ENCODE peak calls at places on chromosomes 6 and 20, in four cellular contexts. One of them, this sample, is unnamed.

GRCh38 chr6:39387785-39388184 is 65.3 kb upstream of the KCNK16 start:
- DNase-seq in GM12878: no peak
- DNase-seq in IMR-90: no peak
- DNase-seq in GM23248: peak; percentile 36
- DNase-seq in this sample: no peak

GRCh38 chr6:125718109-125718508 is 31.3 kb upstream of the HEY2 start:
- DNase-seq in GM23248: no peak
- DNase-seq in GM12878: no peak
- DNase-seq in IMR-90: no peak
- DNase-seq in this sample: no peak

GRCh38 chr6:138656278-138656803 is 117.2 kb upstream of the CCDC28A start:
- DNase-seq in IMR-90: no peak
- DNase-seq in GM12878: no peak
- DNase-seq in GM23248: no peak
- DNase-seq in this sample: no peak

GRCh38 chr6:90790696-90791095 is 203.8 kb upstream of the MAP3K7 start:
- DNase-seq in IMR-90: peak; percentile 86
- DNase-seq in GM23248: peak; percentile 87
- DNase-seq in GM12878: no peak
- DNase-seq in this sample: peak; percentile 7

GRCh38 chr6:53309897-53310291 is 38.9 kb downstream of the ELOVL5 start:
- DNase-seq in GM23248: no peak
- DNase-seq in GM12878: no peak
- DNase-seq in IMR-90: no peak
- DNase-seq in this sample: no peak

GRCh38 chr6:41942045-41942851 is 640 bp upstream of the CCND3 start:
- DNase-seq in GM23248: peak; percentile 91
- DNase-seq in GM12878: no peak
- DNase-seq in IMR-90: peak; percentile 88
- DNase-seq in this sample: no peak

GRCh38 chr6:47187883-47188587 is 121.7 kb downstream of the TNFRSF21 start:
- DNase-seq in GM23248: peak; percentile 53
- DNase-seq in GM12878: no peak
- DNase-seq in IMR-90: peak; percentile 69
- DNase-seq in this sample: peak; percentile 44

GRCh38 chr20:58503668-58504067 is 11.5 kb downstream of the APCDD1L start:
- DNase-seq in GM23248: no peak
- DNase-seq in GM12878: no peak
- DNase-seq in IMR-90: no peak
- DNase-seq in this sample: no peak

GRCh38 chr20:38023181-38024085 is 9.8 kb downstream of the TTI1 start:
- DNase-seq in GM12878: no peak
- DNase-seq in GM23248: peak; percentile 45
- DNase-seq in IMR-90: peak; percentile 96
- DNase-seq in this sample: peak; percentile 14

GRCh38 chr6:36980129-36980528 is 5.9 kb downstream of the MTCH1 start:
- DNase-seq in GM12878: no peak
- DNase-seq in GM23248: no peak
- DNase-seq in IMR-90: no peak
- DNase-seq in this sample: no peak

GRCh38 chr6:7155871-7156579 is 48.3 kb downstream of the RREB1 start:
- DNase-seq in IMR-90: no peak
- DNase-seq in GM23248: peak; percentile 40
- DNase-seq in GM12878: peak; percentile 86
- DNase-seq in this sample: no peak

GRCh38 chr20:33653218-33653899 is 8.8 kb upstream of the C20orf144 start:
- DNase-seq in IMR-90: peak; percentile 66
- DNase-seq in GM23248: peak; percentile 78
- DNase-seq in GM12878: no peak
- DNase-seq in this sample: peak; percentile 89

GRCh38 chr20:3744806-3745685 is 12.6 kb downstream of the HSPA12B start:
- DNase-seq in GM23248: peak; percentile 32
- DNase-seq in IMR-90: no peak
- DNase-seq in GM12878: no peak
- DNase-seq in this sample: peak; percentile 85

DNA sequence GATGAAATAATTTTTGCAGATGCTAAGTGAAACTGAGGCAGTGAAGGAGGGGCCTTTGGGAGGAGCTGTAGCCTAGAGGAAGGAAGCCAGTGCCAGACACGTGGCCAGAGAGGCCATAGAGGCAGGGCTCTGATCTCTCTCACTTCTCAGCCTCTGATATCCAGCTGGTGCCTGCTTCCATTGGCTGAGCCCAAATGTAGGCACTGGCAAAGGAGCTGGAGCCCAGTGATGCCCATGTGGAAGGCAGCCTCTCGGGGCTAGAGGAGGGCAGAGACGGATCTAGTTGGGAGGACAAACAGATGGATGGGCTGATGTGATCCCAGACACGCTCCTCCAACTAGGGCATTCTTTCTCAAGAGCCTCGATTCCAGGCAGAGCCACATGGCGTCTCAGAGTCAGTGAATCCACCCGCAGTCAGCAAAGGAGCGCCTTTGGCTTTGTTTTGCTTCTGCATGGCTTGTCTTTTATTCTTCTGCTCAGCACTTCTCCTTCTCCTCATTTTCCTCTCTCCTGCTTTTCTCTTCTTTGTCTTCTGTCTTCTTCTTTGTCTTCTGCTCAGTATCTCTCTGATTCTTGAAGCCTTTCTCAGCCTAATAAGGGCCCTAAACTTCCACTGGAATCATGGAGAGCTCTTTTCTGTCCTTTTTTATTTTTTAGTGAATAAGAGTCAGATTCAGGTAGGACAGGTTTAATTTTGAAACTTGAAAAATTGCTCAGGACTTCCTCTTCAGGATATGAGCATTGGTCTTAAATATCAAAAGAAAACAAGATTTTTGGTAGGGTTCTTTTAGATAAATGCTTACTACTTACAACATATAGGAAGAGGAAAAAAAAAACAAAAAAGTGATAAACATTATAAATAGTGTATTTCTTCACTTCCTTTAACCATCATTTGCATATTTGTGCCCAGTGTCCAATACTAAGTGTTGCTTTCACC is 41.8 kb downstream of the CYP24A1 start:
- DNase-seq in GM12878: no peak
- DNase-seq in GM23248: peak; percentile 49
- DNase-seq in IMR-90: no peak
- DNase-seq in this sample: no peak
- H3K9me3 ChIP-seq in GM12878: no peaks in the 10 kb centered on the region
- H3K9me3 ChIP-seq in GM23248: no peaks in the 10 kb centered on the region
- H3K9me3 ChIP-seq in IMR-90: no peaks in the 10 kb centered on the region
- H3K9me3 ChIP-seq in this sample: no peaks in the 10 kb centered on the region

GRCh38 chr6:157019733-157020132 is 242.6 kb downstream of the ARID1B start:
- DNase-seq in GM23248: peak; percentile 36
- DNase-seq in GM12878: no peak
- DNase-seq in IMR-90: peak; percentile 26
- DNase-seq in this sample: peak; percentile 25
- H3K4me2 ChIP-seq in GM23248: peak overlapping the region; percentile 100
- H3K4me2 ChIP-seq in GM12878: peak overlapping the region; percentile 38
- H3K4me2 ChIP-seq in IMR-90: peak overlapping the region; percentile 38
- H3K4me2 ChIP-seq in this sample: peak overlapping the region; percentile 93

GRCh38 chr6:31403283-31403989 is at the start of gene MICA:
- DNase-seq in GM12878: no peak
- DNase-seq in IMR-90: peak; percentile 79
- DNase-seq in GM23248: peak; percentile 97
- DNase-seq in this sample: peak; percentile 97

GRCh38 chr6:31400467-31401289 is 2.7 kb upstream of the MICA start:
- DNase-seq in GM23248: peak; percentile 84
- DNase-seq in IMR-90: peak; percentile 34
- DNase-seq in GM12878: no peak
- DNase-seq in this sample: peak; percentile 83

GRCh38 chr6:31401403-31401802 is 2.0 kb upstream of the MICA start:
- DNase-seq in IMR-90: peak; percentile 81
- DNase-seq in GM23248: peak; percentile 82
- DNase-seq in GM12878: no peak
- DNase-seq in this sample: peak; percentile 55

GRCh38 chr6:31399589-31400466 is 3.6 kb upstream of the MICA start:
- DNase-seq in IMR-90: peak; percentile 80
- DNase-seq in GM12878: no peak
- DNase-seq in GM23248: peak; percentile 97
- DNase-seq in this sample: peak; percentile 94

DNA sequence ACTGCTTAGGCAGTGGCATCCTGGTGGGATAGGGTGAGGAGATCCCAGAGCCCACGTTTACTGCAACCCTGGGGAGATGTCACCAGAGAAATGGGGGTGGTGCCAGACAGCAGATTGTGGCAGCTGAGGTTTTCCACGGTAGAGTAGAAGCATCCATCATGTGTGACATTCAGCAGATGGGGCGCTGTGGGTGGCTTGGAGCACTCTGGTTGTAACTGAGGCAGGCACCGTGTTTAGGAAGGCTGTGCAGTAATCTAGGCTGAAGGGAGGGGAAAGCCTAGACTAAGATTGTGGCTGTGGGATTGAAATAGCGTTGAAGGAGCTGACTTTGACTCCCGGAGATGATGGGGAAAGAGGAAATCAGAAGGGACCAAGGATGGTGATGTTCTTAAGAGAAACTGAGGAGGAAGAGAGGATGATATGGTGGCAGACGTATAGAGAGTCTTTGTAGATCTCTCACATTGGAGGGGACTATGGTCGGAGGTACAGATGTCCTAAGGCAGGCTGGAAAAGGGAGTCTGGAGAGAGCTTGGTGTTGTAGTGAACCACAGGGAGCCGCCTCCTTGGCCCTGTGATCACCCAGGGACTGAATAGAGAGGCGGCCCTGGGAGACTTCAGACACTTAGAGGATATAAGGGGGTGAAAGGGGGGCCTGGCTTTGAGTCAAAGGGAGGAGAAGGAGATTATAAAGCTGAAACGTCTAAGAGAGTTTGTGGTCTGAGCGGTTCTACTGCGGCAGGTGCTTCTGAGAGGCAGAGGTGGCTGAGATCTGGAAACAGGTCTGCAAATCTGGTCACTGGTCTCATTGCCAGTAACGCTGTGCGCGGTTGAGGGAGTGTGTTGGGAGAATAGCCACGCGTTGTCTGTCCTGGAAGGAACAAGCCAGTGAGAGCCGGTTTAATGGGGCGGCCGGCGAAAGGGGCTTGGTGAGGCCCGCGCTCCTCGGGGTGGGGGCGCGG is 792 bp upstream of the MICA start:
- DNase-seq in IMR-90: no peak
- DNase-seq in GM12878: no peak
- DNase-seq in GM23248: peak; percentile 60
- DNase-seq in this sample: peak; percentile 57
- H2AFZ ChIP-seq in IMR-90: peak overlapping the region; percentile 88
- H2AFZ ChIP-seq in GM12878: peak overlapping the region; percentile 67
- H2AFZ ChIP-seq in GM23248: peak overlapping the region; percentile 16
- H2AFZ ChIP-seq in this sample: peak overlapping the region; percentile 43

GRCh38 chr6:168264593-168265335 is 54.8 kb downstream of the DACT2 start:
- DNase-seq in IMR-90: no peak
- DNase-seq in GM23248: peak; percentile 11
- DNase-seq in GM12878: no peak
- DNase-seq in this sample: peak; percentile 74

GRCh38 chr6:168265827-168266815 is 53.5 kb downstream of the DACT2 start:
- DNase-seq in IMR-90: no peak
- DNase-seq in GM23248: no peak
- DNase-seq in GM12878: no peak
- DNase-seq in this sample: no peak

GRCh38 chr6:168263351-168263905 is 56.1 kb downstream of the DACT2 start:
- DNase-seq in IMR-90: no peak
- DNase-seq in GM23248: no peak
- DNase-seq in GM12878: no peak
- DNase-seq in this sample: no peak

GRCh38 chr6:168268755-168269154 is 50.8 kb downstream of the DACT2 start:
- DNase-seq in IMR-90: no peak
- DNase-seq in GM12878: no peak
- DNase-seq in GM23248: no peak
- DNase-seq in this sample: no peak

DNA sequence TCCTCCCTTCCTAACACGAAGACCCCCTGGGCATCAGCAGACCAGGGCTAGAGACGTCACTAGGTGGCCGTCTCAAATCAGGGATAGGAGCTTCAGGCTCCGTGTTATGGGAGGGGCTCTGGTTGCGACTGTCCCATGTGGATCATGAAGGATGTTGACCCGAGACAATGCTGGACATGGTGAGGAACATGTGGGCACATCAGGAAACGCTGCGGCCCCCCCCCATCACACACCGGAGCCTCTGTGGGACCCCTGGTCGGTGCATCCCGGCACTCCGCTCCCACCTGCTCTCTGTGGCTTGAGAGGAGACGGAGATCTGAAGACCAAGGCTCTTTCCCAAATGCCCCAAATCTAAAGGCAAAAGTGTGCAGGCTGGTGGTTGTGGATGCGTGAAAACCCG is 54.2 kb downstream of the DACT2 start:
- DNase-seq in IMR-90: no peak
- DNase-seq in GM23248: no peak
- DNase-seq in GM12878: no peak
- DNase-seq in this sample: no peak
- H3K9me3 ChIP-seq in IMR-90: peaks cover 27% of the 10 kb centered on the region
- H3K9me3 ChIP-seq in GM23248: no peaks in the 10 kb centered on the region
- H3K9me3 ChIP-seq in GM12878: no peaks in the 10 kb centered on the region
- H3K9me3 ChIP-seq in this sample: no peaks in the 10 kb centered on the region

DNA sequence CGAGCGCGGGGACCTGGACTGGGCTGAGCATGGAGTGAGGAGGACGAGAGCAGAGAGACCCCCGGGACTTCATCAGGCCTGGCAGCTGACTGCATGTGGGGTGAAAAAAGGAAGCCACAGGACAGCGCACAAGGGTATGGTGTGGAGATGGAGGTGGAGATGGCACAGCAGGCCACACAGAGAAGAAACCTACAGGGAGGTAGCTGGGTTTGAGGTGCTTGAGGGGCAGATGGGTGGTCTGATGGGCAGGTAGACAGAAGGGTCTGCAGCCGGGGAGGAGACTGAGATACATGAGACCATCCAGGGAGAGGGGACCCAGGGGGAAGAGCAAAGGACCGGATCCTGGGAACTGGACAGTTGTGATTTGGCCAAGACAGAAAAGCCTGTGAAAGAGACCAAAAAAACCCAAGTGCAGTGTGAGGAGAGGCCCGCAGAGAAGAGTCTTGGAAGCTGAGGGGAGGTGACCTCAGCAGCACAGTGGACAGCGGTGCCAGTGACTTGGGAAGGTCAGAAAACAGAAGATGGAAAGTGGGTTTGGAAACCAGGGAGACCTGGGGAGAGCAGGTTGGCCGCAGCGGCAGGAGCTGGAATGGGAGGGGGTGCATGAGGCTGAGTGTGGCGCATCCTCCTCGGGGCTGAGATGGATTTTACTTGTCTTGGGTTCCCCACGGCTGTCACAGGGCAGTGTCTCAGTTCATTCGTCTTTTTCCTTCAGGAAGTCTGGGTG is 5.5 kb downstream of the HLA-DPB1 start:
- DNase-seq in IMR-90: no peak
- DNase-seq in GM23248: peak; percentile 25
- DNase-seq in GM12878: no peak
- DNase-seq in this sample: no peak
- H3K4me2 ChIP-seq in IMR-90: peak overlapping the region; percentile 36
- H3K4me2 ChIP-seq in GM23248: peak overlapping the region; percentile 67
- H3K4me2 ChIP-seq in GM12878: peak overlapping the region; percentile 60
- H3K4me2 ChIP-seq in this sample: peak overlapping the region; percentile 83

GRCh38 chr6:146910611-146911010 is 293.6 kb upstream of the STXBP5 start:
- DNase-seq in GM12878: no peak
- DNase-seq in IMR-90: no peak
- DNase-seq in GM23248: no peak
- DNase-seq in this sample: no peak
- H2AFZ ChIP-seq in GM12878: no peak overlapping the region
- H2AFZ ChIP-seq in IMR-90: peak overlapping the region; percentile 74
- H2AFZ ChIP-seq in GM23248: no peak overlapping the region
- H2AFZ ChIP-seq in this sample: no peak overlapping the region